ENCODE peak calls at places on chromosomes 13 and 19, in seven cellular contexts. I, R, U, J, Y, M and S are unnamed samples.

GRCh38 chr19:1311543-1312091 is 25.9 kb downstream of the EFNA2 start:
- DNase-seq in I (no peak), R (no peak), U (no peak), J (no peak), Y (no peak), M (no peak), S (no peak)

GRCh38 chr13:35720690-35721554 is 244.4 kb upstream of the MAB21L1 start:
- DNase-seq in I (no peak), R (peak), U (no peak), J (peak), Y (peak), M (no peak), S (no peak)

GRCh38 chr19:30669329-30670010 is 297.3 kb downstream of the ZNF536 start:
- DNase-seq in I (peak), R (peak), U (peak), J (peak), Y (no peak), M (peak), S (peak)

GRCh38 chr13:40483601-40484000 is 182.8 kb downstream of the FOXO1 start:
- DNase-seq in I (no peak), R (no peak), U (no peak), J (no peak), Y (peak), M (no peak), S (no peak)

GRCh38 chr19:50327013-50327412 is 2.2 kb downstream of the KCNC3 start:
- DNase-seq in I (no peak), R (no peak), U (no peak), J (no peak), Y (no peak), M (peak), S (peak)

GRCh38 chr13:29081036-29081435 is 260.9 kb downstream of the MTUS2 start:
- DNase-seq in I (no peak), R (no peak), U (peak), J (no peak), Y (no peak), M (no peak), S (no peak)

GRCh38 chr13:72970956-72971355 is 87.8 kb upstream of the KLF5 start:
- DNase-seq in I (no peak), R (no peak), U (no peak), J (no peak), Y (no peak), M (no peak), S (no peak)

GRCh38 chr13:101520672-101521071 is 68.2 kb downstream of the ITGBL1 start:
- DNase-seq in I (no peak), R (no peak), U (no peak), J (no peak), Y (no peak), M (no peak), S (peak)

GRCh38 chr13:48412881-48413351 is at the start of gene LPAR6:
- DNase-seq in I (no peak), R (peak), U (no peak), J (no peak), Y (no peak), M (no peak), S (peak)